ENCODE peak calls at places on chromosome 2, in nine cellular contexts. B, T, F, O, R, I, X, W and Q are unnamed samples.

GRCh38 chr2:101533611-101534601 is 59.0 kb upstream of the RFX8 start:
- DNase-seq in B (no peak), T (no peak), F (no peak), O (no peak), R (no peak), I (no peak), X (peak; percentile 63), W (no peak), Q (no peak)

GRCh38 chr2:217908544-217908943 is 94.3 kb downstream of the TNS1 start:
- DNase-seq in B (peak; percentile 63), T (no peak), F (no peak), O (no peak), R (no peak), I (no peak), X (no peak), W (no peak), Q (no peak)

GRCh38 chr2:114405486-114406250 is 36.8 kb upstream of the DPP10 start:
- DNase-seq in B (no peak), T (no peak), F (no peak), O (no peak), R (no peak), I (no peak), X (no peak), W (no peak), Q (no peak)

GRCh38 chr2:178674122-178674521 is 133.1 kb downstream of the TTN start:
- DNase-seq in B (no peak), T (no peak), F (no peak), O (no peak), R (no peak), I (no peak), X (peak; percentile 44), W (no peak), Q (no peak)

GRCh38 chr2:240069846-240070245 is 16.5 kb upstream of the OR6B3 start:
- DNase-seq in B (no peak), T (no peak), F (no peak), O (no peak), R (no peak), I (no peak), X (no peak), W (no peak), Q (no peak)

GRCh38 chr2:72178551-72178950 is 30.9 kb upstream of the CYP26B1 start:
- DNase-seq in B (no peak), T (no peak), F (no peak), O (no peak), R (no peak), I (no peak), X (no peak), W (no peak), Q (no peak)

GRCh38 chr2:205563646-205564045 is 118.7 kb upstream of the NRP2 start:
- DNase-seq in B (no peak), T (no peak), F (peak; percentile 23), O (no peak), R (no peak), I (no peak), X (peak; percentile 87), W (no peak), Q (no peak)

GRCh38 chr2:122660786-122661634 is 905.6 kb downstream of the TSN start:
- DNase-seq in B (no peak), T (no peak), F (no peak), O (no peak), R (no peak), I (no peak), X (peak; percentile 96), W (no peak), Q (no peak)

GRCh38 chr2:104658840-104659591 is 194.9 kb upstream of the POU3F3 start:
- DNase-seq in B (no peak), T (no peak), F (no peak), O (no peak), R (no peak), I (no peak), X (peak; percentile 63), W (no peak), Q (no peak)

GRCh38 chr2:68936889-68937288 is 15.8 kb downstream of the GKN2 start:
- DNase-seq in B (no peak), T (no peak), F (no peak), O (no peak), R (no peak), I (no peak), X (no peak), W (no peak), Q (no peak)

GRCh38 chr2:133717497-133717896 is 149.2 kb upstream of the NCKAP5 start:
- DNase-seq in B (no peak), T (no peak), F (no peak), O (no peak), R (no peak), I (no peak), X (no peak), W (no peak), Q (peak; percentile 96)

GRCh38 chr2:172227719-172228118 is 125.0 kb upstream of the DLX2 start:
- DNase-seq in B (no peak), T (no peak), F (no peak), O (no peak), R (no peak), I (no peak), X (no peak), W (no peak), Q (no peak)

GRCh38 chr2:201182650-201183372 is at the start of gene CASP10:
- DNase-seq in B (no peak), T (no peak), F (peak; percentile 42), O (peak; percentile 67), R (no peak), I (no peak), X (peak; percentile 87), W (no peak), Q (peak; percentile 38)

GRCh38 chr2:223051580-223052375 is at the start of gene KCNE4:
- DNase-seq in B (peak; percentile 82), T (no peak), F (no peak), O (no peak), R (no peak), I (no peak), X (peak; percentile 27), W (no peak), Q (no peak)

GRCh38 chr2:127675335-127676261 is at the start of gene LIMS2:
- DNase-seq in B (no peak), T (peak; percentile 53), F (no peak), O (no peak), R (no peak), I (peak; percentile 51), X (peak; percentile 77), W (no peak), Q (no peak)

GRCh38 chr2:65361623-65362022 is 70.8 kb downstream of the SPRED2 start:
- DNase-seq in B (no peak), T (no peak), F (no peak), O (no peak), R (no peak), I (no peak), X (no peak), W (no peak), Q (no peak)

GRCh38 chr2:26732446-26732845 is 31.6 kb upstream of the SLC35F6 start:
- DNase-seq in B (no peak), T (no peak), F (no peak), O (no peak), R (no peak), I (no peak), X (no peak), W (no peak), Q (no peak)

GRCh38 chr2:26730950-26731349 is 33.1 kb upstream of the SLC35F6 start:
- DNase-seq in B (no peak), T (no peak), F (no peak), O (no peak), R (no peak), I (no peak), X (no peak), W (no peak), Q (no peak)

GRCh38 chr2:26729311-26729710 is 34.8 kb upstream of the SLC35F6 start:
- DNase-seq in B (no peak), T (no peak), F (no peak), O (no peak), R (no peak), I (no peak), X (no peak), W (no peak), Q (no peak)

GRCh38 chr2:26731714-26732113 is 32.4 kb upstream of the SLC35F6 start:
- DNase-seq in B (no peak), T (no peak), F (no peak), O (no peak), R (no peak), I (no peak), X (no peak), W (no peak), Q (no peak)

GRCh38 chr2:26730549-26730948 is 33.5 kb upstream of the SLC35F6 start:
- DNase-seq in B (no peak), T (no peak), F (no peak), O (no peak), R (no peak), I (no peak), X (no peak), W (no peak), Q (no peak)
- TF ChIP-seq CTCF in B (no peak), T (no peak), F (no peak), O (no peak), R (no peak), I (no peak), X (no peak), W (no peak), Q (no peak)

GRCh38 chr2:238081561-238081960 is 18.6 kb upstream of the ESPNL start:
- DNase-seq in B (no peak), T (no peak), F (no peak), O (no peak), R (no peak), I (no peak), X (no peak), W (no peak), Q (no peak)
- TF ChIP-seq CTCF in B (no peak), T (no peak), F (no peak), O (no peak), R (no peak), I (no peak), X (no peak), W (no peak), Q (no peak)

GRCh38 chr2:157866666-157867642 is 9.2 kb downstream of the ACVR1 start:
- DNase-seq in B (no peak), T (no peak), F (no peak), O (no peak), R (no peak), I (no peak), X (no peak), W (no peak), Q (no peak)
- TF ChIP-seq CTCF in B (no peak), T (no peak), F (no peak), O (no peak), R (no peak), I (no peak), X (no peak), W (no peak), Q (no peak)

DNA sequence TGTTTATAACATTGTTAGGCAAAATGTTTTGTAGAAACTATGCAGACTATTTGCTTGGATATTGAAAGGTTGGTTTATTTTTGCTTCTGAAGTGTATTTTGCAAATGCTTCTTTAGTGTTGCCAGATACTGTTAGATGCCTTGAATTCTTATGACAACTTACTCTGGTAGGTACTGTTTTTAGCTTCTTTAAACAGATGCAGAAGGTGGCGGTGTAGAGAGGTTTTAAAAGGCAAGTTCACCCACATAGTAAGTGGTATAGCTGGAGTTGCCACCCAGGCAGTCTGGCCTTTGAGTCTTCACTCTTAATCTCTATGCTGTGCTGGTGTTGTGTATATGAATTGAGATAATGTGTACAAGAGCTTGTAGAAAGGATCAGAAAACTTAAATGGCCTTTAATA is 3.6 kb downstream of the PCYOX1 start:
- DNase-seq in B (no peak), T (no peak), F (peak; percentile 29), O (no peak), R (no peak), I (no peak), X (no peak), W (peak; percentile 17), Q (no peak)
- TF ChIP-seq CTCF in B (no peak), T (no peak), F (peak; percentile 46), O (no peak), R (no peak), I (no peak), X (no peak), W (no peak), Q (no peak)